ENCODE peak calls at places on chromosomes 3 and 15, in seven cellular contexts. O is ovary, H is adrenal gland, U is cardiac muscle cell, X is BJ, C is kidney epithelial cell, G is bronchial epithelial cell. Z is an unnamed sample.

GRCh38 chr3:17577795-17578520 is 164.5 kb downstream of the TBC1D5 start:
- DNase-seq in H (no peak), U (peak; percentile 44), C (no peak), O (no peak), G (peak; percentile 64), X (peak; percentile 5), Z (no peak)

GRCh38 chr3:71305246-71306206 is 278.0 kb downstream of the FOXP1 start:
- DNase-seq in G (peak; percentile 34), O (peak; percentile 39), X (no peak), H (no peak), C (no peak), U (peak; percentile 45), Z (no peak)

GRCh38 chr15:75827691-75828090 is 15.6 kb upstream of the UBE2Q2 start:
- DNase-seq in U (no peak), H (no peak), G (peak; percentile 97), X (no peak), O (no peak), C (no peak), Z (no peak)

GRCh38 chr3:354433-354832 is 157.9 kb downstream of the CHL1 start:
- DNase-seq in O (no peak), C (no peak), G (peak; percentile 62), H (peak; percentile 38), X (no peak), U (peak; percentile 38), Z (peak; percentile 13)

GRCh38 chr15:79811406-79812405 is 85.1 kb downstream of the MTHFS start:
- DNase-seq in X (no peak), C (no peak), O (peak; percentile 90), H (peak; percentile 78), U (peak; percentile 94), G (peak; percentile 31), Z (no peak)

GRCh38 chr3:71395470-71395869 is 188.1 kb downstream of the FOXP1 start:
- DNase-seq in U (no peak), G (no peak), X (no peak), C (no peak), O (no peak), H (no peak), Z (no peak)

GRCh38 chr3:138114988-138115971 is at the start of gene DZIP1L:
- DNase-seq in O (peak; percentile 76), H (peak; percentile 64), X (no peak), G (peak; percentile 25), C (peak; percentile 31), U (peak; percentile 78), Z (peak; percentile 30)

GRCh38 chr3:40631341-40631995 is 106.7 kb downstream of the ZNF621 start:
- DNase-seq in X (no peak), G (peak; percentile 75), O (no peak), C (no peak), H (no peak), U (peak; percentile 6), Z (no peak)

GRCh38 chr15:51051776-51052175 is 42.9 kb downstream of the TNFAIP8L3 start:
- DNase-seq in H (no peak), X (no peak), C (no peak), O (peak; percentile 27), G (no peak), U (peak; percentile 59), Z (no peak)

GRCh38 chr3:45793482-45794176 is 2.7 kb downstream of the SLC6A20 start:
- DNase-seq in O (no peak), G (peak; percentile 29), X (no peak), U (no peak), H (no peak), C (no peak), Z (no peak)

GRCh38 chr15:90261811-90262210 is 3.7 kb upstream of the NGRN start:
- DNase-seq in O (no peak), G (peak; percentile 94), U (peak; percentile 58), H (no peak), C (no peak), X (no peak), Z (no peak)

GRCh38 chr3:137121704-137122314 is 164.0 kb downstream of the IL20RB start:
- DNase-seq in C (peak; percentile 5), H (peak; percentile 37), X (no peak), G (peak; percentile 62), O (no peak), U (peak; percentile 60), Z (peak; percentile 48)

GRCh38 chr3:12990306-12990705 is 82.9 kb downstream of the IQSEC1 start:
- DNase-seq in X (no peak), H (no peak), O (no peak), C (no peak), G (no peak), U (no peak), Z (no peak)

GRCh38 chr3:189862385-189863023 is 231.3 kb downstream of the TP63 start:
- DNase-seq in X (peak; percentile 28), C (no peak), H (no peak), G (peak; percentile 61), O (no peak), U (peak; percentile 86), Z (no peak)

GRCh38 chr3:112167758-112168157 is 34.7 kb upstream of the GCSAM start:
- DNase-seq in X (no peak), O (no peak), U (no peak), C (no peak), H (no peak), G (no peak), Z (no peak)

GRCh38 chr3:57015912-57016311 is 44.6 kb upstream of the SPATA12 start:
- DNase-seq in X (no peak), U (no peak), O (no peak), G (no peak), H (no peak), C (no peak), Z (no peak)

GRCh38 chr3:50444213-50444612 is 59.2 kb downstream of the CACNA2D2 start:
- DNase-seq in G (no peak), H (no peak), U (peak; percentile 22), X (no peak), O (no peak), C (no peak), Z (no peak)

GRCh38 chr3:52779411-52780297 is 2.3 kb downstream of the ITIH1 start:
- DNase-seq in C (no peak), U (no peak), H (peak; percentile 18), G (no peak), X (no peak), O (no peak), Z (peak; percentile 88)

GRCh38 chr3:26061947-26062346 is 272.1 kb downstream of the OXSM start:
- DNase-seq in X (no peak), O (no peak), G (no peak), C (no peak), H (no peak), U (no peak), Z (no peak)

GRCh38 chr3:11717768-11718581 is 74.3 kb upstream of the VGLL4 start:
- DNase-seq in O (peak; percentile 34), C (no peak), H (no peak), G (peak; percentile 56), U (peak; percentile 68), X (no peak), Z (no peak)

GRCh38 chr15:64180235-64180824 is 17.5 kb upstream of the PPIB start:
- DNase-seq in U (no peak), O (no peak), G (no peak), H (no peak), C (no peak), X (no peak), Z (no peak)

DNA sequence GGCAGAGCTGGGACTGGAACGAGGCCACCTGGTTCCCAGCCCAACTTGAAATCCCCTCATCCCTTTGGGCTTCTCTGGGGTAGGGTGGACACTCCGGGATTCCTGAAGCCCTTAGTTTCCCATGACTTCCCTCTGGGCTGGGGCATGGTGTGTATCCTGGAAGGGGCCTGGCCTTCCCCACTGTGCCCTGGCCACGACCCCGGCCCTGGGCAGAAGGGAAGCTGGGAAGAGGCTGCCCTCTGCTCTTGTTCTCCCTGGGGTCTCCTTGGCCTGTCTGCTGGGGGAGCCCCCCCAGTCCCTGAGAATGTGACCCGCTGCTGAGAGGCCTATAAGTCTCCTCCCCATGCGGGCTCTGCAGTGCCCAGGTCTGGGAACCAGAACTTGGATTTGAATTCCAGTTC is 104.9 kb downstream of the LINGO1 start:
- DNase-seq in H (no peak), X (no peak), O (peak; percentile 32), U (no peak), C (no peak), G (no peak), Z (no peak)
- TF ChIP-seq CTCF in H (no peak), X (no peak), O (no peak), U (no peak), C (no peak), G (no peak), Z (no peak)

GRCh38 chr3:194382196-194382891 is 12.8 kb upstream of the LRRC15 start:
- DNase-seq in H (no peak), U (no peak), X (no peak), G (no peak), C (no peak), O (no peak), Z (no peak)
- H3K27me3 ChIP-seq in H (peaks cover 5% of the 10 kb centered on the region), U (no peaks in the 10 kb centered on the region), X (peaks cover 9% of the 10 kb centered on the region), G (peaks cover 8% of the 10 kb centered on the region), C (peaks cover 25% of the 10 kb centered on the region), O (no peaks in the 10 kb centered on the region), Z (peaks cover 10% of the 10 kb centered on the region)

DNA sequence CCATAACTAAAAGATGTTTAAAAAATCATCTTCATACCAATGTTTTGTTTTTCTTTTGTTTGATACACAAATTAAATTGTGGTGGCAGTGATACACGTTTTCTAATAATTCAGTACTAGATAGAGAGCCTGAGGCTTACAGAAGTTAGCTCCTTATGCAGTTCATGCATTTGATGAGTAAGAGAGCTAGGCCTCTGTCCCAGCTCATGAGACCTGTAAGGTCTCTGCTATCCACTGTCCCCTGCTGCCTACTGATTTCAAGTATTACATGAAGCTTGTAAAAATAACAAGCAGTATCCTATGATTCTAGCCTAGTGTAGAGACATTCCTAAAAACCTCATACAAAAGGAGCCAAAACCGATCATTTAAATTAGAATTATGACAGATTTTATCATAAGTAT is 144.5 kb downstream of the MBNL1 start:
- DNase-seq in O (no peak), U (no peak), C (no peak), X (no peak), H (no peak), G (no peak), Z (no peak)
- TF ChIP-seq CTCF in O (no peak), U (no peak), C (no peak), X (no peak), H (no peak), G (no peak), Z (no peak)

DNA sequence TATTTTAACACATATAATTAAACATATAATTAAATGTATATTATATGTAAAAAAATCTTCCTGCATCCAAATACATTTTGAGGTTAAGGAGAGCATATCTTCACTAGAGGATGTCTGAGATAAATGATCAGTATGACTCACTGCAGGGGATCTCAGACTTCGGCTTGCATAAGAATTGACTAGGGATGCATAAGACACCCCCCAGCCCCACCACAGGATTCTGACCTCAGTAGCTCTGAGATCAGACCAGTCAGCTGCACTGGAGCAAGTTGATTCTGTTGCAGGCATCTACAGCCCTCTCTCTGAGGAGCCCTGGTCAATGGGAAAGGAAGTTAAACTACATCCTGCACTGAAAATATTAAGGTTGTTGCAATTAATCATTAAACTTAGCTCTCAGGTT is 29.0 kb upstream of the TBC1D21 start:
- DNase-seq in X (no peak), C (no peak), U (peak; percentile 44), H (no peak), O (no peak), G (no peak), Z (no peak)
- H3K27me3 ChIP-seq in X (peaks cover 22% of the 10 kb centered on the region), C (peaks cover 22% of the 10 kb centered on the region), U (peaks cover 9% of the 10 kb centered on the region), H (no peaks in the 10 kb centered on the region), O (no peaks in the 10 kb centered on the region), G (peaks cover 7% of the 10 kb centered on the region), Z (no peaks in the 10 kb centered on the region)

DNA sequence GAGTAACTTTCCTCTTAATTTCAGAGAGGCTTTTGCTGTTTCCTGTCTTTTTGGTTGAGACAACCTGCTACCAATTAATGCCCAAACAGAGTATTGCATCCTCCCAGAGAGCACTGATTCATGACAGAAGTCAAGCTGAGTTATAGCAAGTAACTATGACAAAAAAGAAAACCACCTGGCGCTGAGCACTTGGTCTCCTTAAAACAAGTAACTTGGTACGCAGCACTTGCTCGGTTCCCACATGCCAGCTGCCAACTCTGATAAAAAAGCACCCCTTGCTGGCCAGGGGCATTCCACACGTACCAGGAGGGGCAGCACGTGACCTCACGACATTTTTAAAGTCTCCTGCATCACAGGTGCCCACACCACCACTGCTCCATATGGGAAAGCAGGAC is 13.5 kb upstream of the MYO5C start:
- DNase-seq in G (no peak), H (no peak), U (no peak), C (no peak), X (no peak), O (no peak), Z (no peak)
- TF ChIP-seq CTCF in G (no peak), H (no peak), U (no peak), C (no peak), X (no peak), O (no peak), Z (no peak)

Z was measured in HL-60.